ENCODE peak calls at places on chromosomes 5 and 9, in nine cellular contexts. G is D341Med, B is ACHN, L is HEK293T, Z is HS-5, O is COR-L47, U is midbrain, C is RCC 7860, P is activated gamma-delta T cell treated with Interleukin-2 at 50 U/mL for 16 hours. Y is an unnamed sample.

GRCh38 chr9:95107001-95107749 is 210.3 kb downstream of the FANCC start:
- DNase-seq in Z (no peak), O (no peak), P (no peak), L (no peak), C (no peak), U (no peak), B (no peak), G (no peak), Y (peak)

GRCh38 chr5:6759401-6759800 is 46.2 kb downstream of the TENT4A start:
- DNase-seq in U (no peak), Z (no peak), P (no peak), L (no peak), O (no peak), C (peak), B (peak), G (no peak), Y (peak)

GRCh38 chr5:96433066-96433447 is at the start of gene PCSK1:
- DNase-seq in U (no peak), P (no peak), O (peak), G (peak), L (no peak), C (no peak), Z (no peak), B (no peak), Y (no peak)

GRCh38 chr9:38382141-38382540 is 10.4 kb upstream of the ALDH1B1 start:
- DNase-seq in B (no peak), L (no peak), P (no peak), Z (no peak), U (no peak), G (no peak), C (no peak), O (no peak), Y (no peak)

GRCh38 chr5:149641000-149641576 is 59.8 kb downstream of the ARHGEF37 start:
- DNase-seq in G (no peak), L (no peak), U (no peak), C (no peak), B (no peak), Z (no peak), P (no peak), O (no peak), Y (peak)

GRCh38 chr9:29556317-29556716 is 1983.0 kb upstream of the C9orf72 start:
- DNase-seq in G (no peak), P (no peak), Z (peak), U (no peak), L (no peak), B (peak), C (peak), O (no peak), Y (peak)

GRCh38 chr9:69171049-69171448 is 3.0 kb upstream of the TJP2 start:
- DNase-seq in Z (no peak), G (no peak), B (no peak), U (no peak), L (no peak), P (no peak), C (peak), O (no peak), Y (peak)

GRCh38 chr5:171162602-171163001 is 146.4 kb upstream of the TLX3 start:
- DNase-seq in G (peak), P (no peak), B (peak), U (no peak), L (peak), Z (no peak), O (no peak), C (no peak), Y (peak)

GRCh38 chr5:139637438-139638089 is 10.6 kb upstream of the CXXC5 start:
- DNase-seq in U (peak), G (peak), C (peak), O (peak), B (peak), Z (no peak), P (peak), L (peak), Y (peak)

GRCh38 chr5:143147918-143148317 is 255.6 kb downstream of the NR3C1 start:
- DNase-seq in Z (no peak), B (no peak), L (no peak), G (no peak), C (no peak), U (no peak), P (no peak), O (no peak), Y (peak)

GRCh38 chr5:139108056-139108811 is 89.9 kb downstream of the SIL1 start:
- DNase-seq in B (no peak), P (no peak), O (peak), G (no peak), L (no peak), C (no peak), Z (no peak), U (no peak), Y (peak)

GRCh38 chr9:81687521-81688261 is 1.7 kb downstream of the TLE1 start:
- DNase-seq in G (no peak), B (peak), Z (no peak), U (no peak), C (no peak), O (no peak), L (no peak), P (peak), Y (peak)

GRCh38 chr5:174110290-174110689 is 64.8 kb downstream of the NSG2 start:
- DNase-seq in C (no peak), U (no peak), B (no peak), O (no peak), Z (no peak), P (no peak), G (no peak), L (no peak), Y (no peak)

GRCh38 chr9:27925815-27926214 is 352.5 kb upstream of the C9orf72 start:
- DNase-seq in G (no peak), B (no peak), Z (no peak), O (peak), P (no peak), C (no peak), L (no peak), U (no peak), Y (no peak)

GRCh38 chr5:153276151-153276550 is 214.3 kb upstream of the GRIA1 start:
- DNase-seq in U (peak), C (no peak), L (peak), G (no peak), O (no peak), Z (peak), P (no peak), B (peak), Y (peak)

GRCh38 chr5:159448-160172 is 31.7 kb upstream of the LRRC14B start:
- DNase-seq in G (no peak), L (no peak), P (no peak), B (peak), C (peak), O (no peak), U (no peak), Z (no peak), Y (peak)